ENCODE peak calls at places on chromosomes 13 and 19, in ten cellular contexts. One of them, this sample, is unnamed.
A peak's percentile ranks its signal among the peaks of the same experiment; 100 is the strongest.

GRCh38 chr13:104984296-104984818 is 1551.1 kb downstream of the EFNB2 start:
- DNase-seq in naive thymus-derived CD4-positive, alpha-beta T cell: peak; percentile 39
- DNase-seq in activated naive CD8-positive, alpha-beta T cell treated with anti-CD3 and anti-CD28 coated beads, Interleukin-2, amount 50 U/mL, for 16 hours: peak; percentile 11
- DNase-seq in ecto neural progenitor cell: no peak
- DNase-seq in Karpas-422: no peak
- DNase-seq in putamen: no peak
- DNase-seq in head of caudate nucleus: no peak
- DNase-seq in activated naive CD4-positive, alpha-beta T cell: no peak
- DNase-seq in left colon: peak; percentile 15
- DNase-seq in IMR-90: peak; percentile 12
- DNase-seq in this sample: peak; percentile 77

GRCh38 chr19:18289471-18290066 is 8.1 kb upstream of the JUND start:
- DNase-seq in naive thymus-derived CD4-positive, alpha-beta T cell: no peak
- DNase-seq in activated naive CD8-positive, alpha-beta T cell treated with anti-CD3 and anti-CD28 coated beads, Interleukin-2, amount 50 U/mL, for 16 hours: no peak
- DNase-seq in ecto neural progenitor cell: no peak
- DNase-seq in Karpas-422: no peak
- DNase-seq in putamen: no peak
- DNase-seq in head of caudate nucleus: no peak
- DNase-seq in activated naive CD4-positive, alpha-beta T cell: no peak
- DNase-seq in left colon: no peak
- DNase-seq in IMR-90: no peak
- DNase-seq in this sample: no peak

GRCh38 chr13:27607125-27607524 is 13.2 kb downstream of the LNX2 start:
- DNase-seq in naive thymus-derived CD4-positive, alpha-beta T cell: no peak
- DNase-seq in activated naive CD8-positive, alpha-beta T cell treated with anti-CD3 and anti-CD28 coated beads, Interleukin-2, amount 50 U/mL, for 16 hours: no peak
- DNase-seq in ecto neural progenitor cell: no peak
- DNase-seq in Karpas-422: no peak
- DNase-seq in putamen: no peak
- DNase-seq in head of caudate nucleus: no peak
- DNase-seq in activated naive CD4-positive, alpha-beta T cell: no peak
- DNase-seq in left colon: no peak
- DNase-seq in IMR-90: peak; percentile 90
- DNase-seq in this sample: peak; percentile 79

GRCh38 chr13:38883783-38884182 is 106.8 kb downstream of the STOML3 start:
- DNase-seq in naive thymus-derived CD4-positive, alpha-beta T cell: no peak
- DNase-seq in activated naive CD8-positive, alpha-beta T cell treated with anti-CD3 and anti-CD28 coated beads, Interleukin-2, amount 50 U/mL, for 16 hours: no peak
- DNase-seq in ecto neural progenitor cell: no peak
- DNase-seq in Karpas-422: no peak
- DNase-seq in putamen: no peak
- DNase-seq in head of caudate nucleus: no peak
- DNase-seq in activated naive CD4-positive, alpha-beta T cell: no peak
- DNase-seq in left colon: no peak
- DNase-seq in IMR-90: no peak
- DNase-seq in this sample: no peak

GRCh38 chr19:3375221-3376088 is 9.1 kb downstream of the NFIC start:
- DNase-seq in naive thymus-derived CD4-positive, alpha-beta T cell: no peak
- DNase-seq in activated naive CD8-positive, alpha-beta T cell treated with anti-CD3 and anti-CD28 coated beads, Interleukin-2, amount 50 U/mL, for 16 hours: no peak
- DNase-seq in ecto neural progenitor cell: no peak
- DNase-seq in Karpas-422: no peak
- DNase-seq in putamen: peak; percentile 86
- DNase-seq in head of caudate nucleus: peak; percentile 90
- DNase-seq in activated naive CD4-positive, alpha-beta T cell: no peak
- DNase-seq in left colon: peak; percentile 45
- DNase-seq in IMR-90: peak; percentile 70
- DNase-seq in this sample: no peak

GRCh38 chr13:98771838-98772611 is 19.6 kb upstream of the SLC15A1 start:
- DNase-seq in naive thymus-derived CD4-positive, alpha-beta T cell: no peak
- DNase-seq in activated naive CD8-positive, alpha-beta T cell treated with anti-CD3 and anti-CD28 coated beads, Interleukin-2, amount 50 U/mL, for 16 hours: no peak
- DNase-seq in ecto neural progenitor cell: no peak
- DNase-seq in Karpas-422: no peak
- DNase-seq in putamen: no peak
- DNase-seq in head of caudate nucleus: no peak
- DNase-seq in activated naive CD4-positive, alpha-beta T cell: no peak
- DNase-seq in left colon: no peak
- DNase-seq in IMR-90: no peak
- DNase-seq in this sample: no peak

GRCh38 chr19:54418030-54418929 is 3.0 kb downstream of the TTYH1 start:
- DNase-seq in naive thymus-derived CD4-positive, alpha-beta T cell: no peak
- DNase-seq in activated naive CD8-positive, alpha-beta T cell treated with anti-CD3 and anti-CD28 coated beads, Interleukin-2, amount 50 U/mL, for 16 hours: no peak
- DNase-seq in ecto neural progenitor cell: peak; percentile 60
- DNase-seq in Karpas-422: no peak
- DNase-seq in putamen: no peak
- DNase-seq in head of caudate nucleus: peak; percentile 71
- DNase-seq in activated naive CD4-positive, alpha-beta T cell: no peak
- DNase-seq in left colon: no peak
- DNase-seq in IMR-90: peak; percentile 19
- DNase-seq in this sample: peak; percentile 76

GRCh38 chr13:59809564-59809963 is 354.2 kb downstream of the DIAPH3 start:
- DNase-seq in naive thymus-derived CD4-positive, alpha-beta T cell: no peak
- DNase-seq in activated naive CD8-positive, alpha-beta T cell treated with anti-CD3 and anti-CD28 coated beads, Interleukin-2, amount 50 U/mL, for 16 hours: no peak
- DNase-seq in ecto neural progenitor cell: no peak
- DNase-seq in Karpas-422: no peak
- DNase-seq in putamen: no peak
- DNase-seq in head of caudate nucleus: no peak
- DNase-seq in activated naive CD4-positive, alpha-beta T cell: no peak
- DNase-seq in left colon: no peak
- DNase-seq in IMR-90: no peak
- DNase-seq in this sample: no peak

GRCh38 chr19:7230826-7231225 is 63.4 kb downstream of the INSR start:
- DNase-seq in naive thymus-derived CD4-positive, alpha-beta T cell: no peak
- DNase-seq in activated naive CD8-positive, alpha-beta T cell treated with anti-CD3 and anti-CD28 coated beads, Interleukin-2, amount 50 U/mL, for 16 hours: no peak
- DNase-seq in ecto neural progenitor cell: no peak
- DNase-seq in Karpas-422: no peak
- DNase-seq in putamen: peak; percentile 39
- DNase-seq in head of caudate nucleus: peak; percentile 49
- DNase-seq in activated naive CD4-positive, alpha-beta T cell: no peak
- DNase-seq in left colon: no peak
- DNase-seq in IMR-90: no peak
- DNase-seq in this sample: no peak

GRCh38 chr19:36849701-36850645 is 703 bp upstream of the ZNF345 start:
- DNase-seq in naive thymus-derived CD4-positive, alpha-beta T cell: peak; percentile 89
- DNase-seq in activated naive CD8-positive, alpha-beta T cell treated with anti-CD3 and anti-CD28 coated beads, Interleukin-2, amount 50 U/mL, for 16 hours: peak; percentile 69
- DNase-seq in ecto neural progenitor cell: peak; percentile 91
- DNase-seq in Karpas-422: peak; percentile 97
- DNase-seq in putamen: peak; percentile 95
- DNase-seq in head of caudate nucleus: peak; percentile 96
- DNase-seq in activated naive CD4-positive, alpha-beta T cell: peak; percentile 45
- DNase-seq in left colon: peak; percentile 92
- DNase-seq in IMR-90: peak; percentile 89
- DNase-seq in this sample: peak; percentile 89

GRCh38 chr19:19405919-19406877 is 723 bp downstream of the GATAD2A start:
- DNase-seq in naive thymus-derived CD4-positive, alpha-beta T cell: peak; percentile 30
- DNase-seq in activated naive CD8-positive, alpha-beta T cell treated with anti-CD3 and anti-CD28 coated beads, Interleukin-2, amount 50 U/mL, for 16 hours: no peak
- DNase-seq in ecto neural progenitor cell: peak; percentile 86
- DNase-seq in Karpas-422: peak; percentile 71
- DNase-seq in putamen: no peak
- DNase-seq in head of caudate nucleus: peak; percentile 49
- DNase-seq in activated naive CD4-positive, alpha-beta T cell: no peak
- DNase-seq in left colon: peak; percentile 67
- DNase-seq in IMR-90: peak; percentile 60
- DNase-seq in this sample: no peak

GRCh38 chr13:112113355-112113754 is 46.4 kb downstream of the SOX1 start:
- DNase-seq in naive thymus-derived CD4-positive, alpha-beta T cell: no peak
- DNase-seq in activated naive CD8-positive, alpha-beta T cell treated with anti-CD3 and anti-CD28 coated beads, Interleukin-2, amount 50 U/mL, for 16 hours: no peak
- DNase-seq in ecto neural progenitor cell: no peak
- DNase-seq in Karpas-422: no peak
- DNase-seq in putamen: no peak
- DNase-seq in head of caudate nucleus: no peak
- DNase-seq in activated naive CD4-positive, alpha-beta T cell: no peak
- DNase-seq in left colon: no peak
- DNase-seq in IMR-90: no peak
- DNase-seq in this sample: no peak

GRCh38 chr19:1616396-1616795 is 11.1 kb upstream of the UQCR11 start:
- DNase-seq in naive thymus-derived CD4-positive, alpha-beta T cell: no peak
- DNase-seq in activated naive CD8-positive, alpha-beta T cell treated with anti-CD3 and anti-CD28 coated beads, Interleukin-2, amount 50 U/mL, for 16 hours: no peak
- DNase-seq in ecto neural progenitor cell: no peak
- DNase-seq in Karpas-422: no peak
- DNase-seq in putamen: no peak
- DNase-seq in head of caudate nucleus: no peak
- DNase-seq in activated naive CD4-positive, alpha-beta T cell: no peak
- DNase-seq in left colon: no peak
- DNase-seq in IMR-90: no peak
- DNase-seq in this sample: peak; percentile 78

GRCh38 chr13:73971481-73971880 is 162.7 kb downstream of the KLF12 start:
- DNase-seq in naive thymus-derived CD4-positive, alpha-beta T cell: no peak
- DNase-seq in activated naive CD8-positive, alpha-beta T cell treated with anti-CD3 and anti-CD28 coated beads, Interleukin-2, amount 50 U/mL, for 16 hours: no peak
- DNase-seq in ecto neural progenitor cell: no peak
- DNase-seq in Karpas-422: peak; percentile 77
- DNase-seq in putamen: no peak
- DNase-seq in head of caudate nucleus: no peak
- DNase-seq in activated naive CD4-positive, alpha-beta T cell: no peak
- DNase-seq in left colon: no peak
- DNase-seq in IMR-90: no peak
- DNase-seq in this sample: no peak

GRCh38 chr13:23020246-23020843 is 160.4 kb upstream of the SGCG start:
- DNase-seq in naive thymus-derived CD4-positive, alpha-beta T cell: peak; percentile 10
- DNase-seq in activated naive CD8-positive, alpha-beta T cell treated with anti-CD3 and anti-CD28 coated beads, Interleukin-2, amount 50 U/mL, for 16 hours: no peak
- DNase-seq in ecto neural progenitor cell: peak; percentile 49
- DNase-seq in Karpas-422: peak; percentile 78
- DNase-seq in putamen: peak; percentile 19
- DNase-seq in head of caudate nucleus: peak; percentile 55
- DNase-seq in activated naive CD4-positive, alpha-beta T cell: no peak
- DNase-seq in left colon: peak; percentile 43
- DNase-seq in IMR-90: peak; percentile 57
- DNase-seq in this sample: peak; percentile 55

GRCh38 chr13:24187185-24187584 is 26.7 kb downstream of the SPATA13 start:
- DNase-seq in naive thymus-derived CD4-positive, alpha-beta T cell: no peak
- DNase-seq in activated naive CD8-positive, alpha-beta T cell treated with anti-CD3 and anti-CD28 coated beads, Interleukin-2, amount 50 U/mL, for 16 hours: no peak
- DNase-seq in ecto neural progenitor cell: no peak
- DNase-seq in Karpas-422: no peak
- DNase-seq in putamen: no peak
- DNase-seq in head of caudate nucleus: peak; percentile 44
- DNase-seq in activated naive CD4-positive, alpha-beta T cell: no peak
- DNase-seq in left colon: no peak
- DNase-seq in IMR-90: peak; percentile 64
- DNase-seq in this sample: peak; percentile 75

GRCh38 chr13:61029064-61029463 is 386.6 kb downstream of the PCDH20 start:
- DNase-seq in naive thymus-derived CD4-positive, alpha-beta T cell: no peak
- DNase-seq in activated naive CD8-positive, alpha-beta T cell treated with anti-CD3 and anti-CD28 coated beads, Interleukin-2, amount 50 U/mL, for 16 hours: no peak
- DNase-seq in ecto neural progenitor cell: peak; percentile 49
- DNase-seq in Karpas-422: no peak
- DNase-seq in putamen: no peak
- DNase-seq in head of caudate nucleus: no peak
- DNase-seq in activated naive CD4-positive, alpha-beta T cell: no peak
- DNase-seq in left colon: no peak
- DNase-seq in IMR-90: no peak
- DNase-seq in this sample: no peak

GRCh38 chr19:13165091-13165997 is 15.1 kb downstream of the IER2 start:
- DNase-seq in naive thymus-derived CD4-positive, alpha-beta T cell: no peak
- DNase-seq in activated naive CD8-positive, alpha-beta T cell treated with anti-CD3 and anti-CD28 coated beads, Interleukin-2, amount 50 U/mL, for 16 hours: no peak
- DNase-seq in ecto neural progenitor cell: no peak
- DNase-seq in Karpas-422: peak; percentile 32
- DNase-seq in putamen: no peak
- DNase-seq in head of caudate nucleus: no peak
- DNase-seq in activated naive CD4-positive, alpha-beta T cell: no peak
- DNase-seq in left colon: no peak
- DNase-seq in IMR-90: no peak
- DNase-seq in this sample: no peak

GRCh38 chr13:44158741-44159632 is 214.6 kb upstream of the SERP2 start:
- DNase-seq in naive thymus-derived CD4-positive, alpha-beta T cell: no peak
- DNase-seq in activated naive CD8-positive, alpha-beta T cell treated with anti-CD3 and anti-CD28 coated beads, Interleukin-2, amount 50 U/mL, for 16 hours: no peak
- DNase-seq in ecto neural progenitor cell: no peak
- DNase-seq in Karpas-422: no peak
- DNase-seq in putamen: no peak
- DNase-seq in head of caudate nucleus: no peak
- DNase-seq in activated naive CD4-positive, alpha-beta T cell: no peak
- DNase-seq in left colon: no peak
- DNase-seq in IMR-90: no peak
- DNase-seq in this sample: no peak

This sample was measured in amniotic epithelial cell.